ENCODE peak calls at places on chromosome 6, in ten cellular contexts. A is Panc1, V is brain microvascular endothelial cell, B is AG04450, W is cardiac muscle cell, R is GM23338, P is pancreas, L is hepatocyte, S is Peyer's patch, G is upper lobe of left lung. C is an unnamed sample.

GRCh38 chr6:55388161-55388560 is 60.9 kb downstream of the GFRAL start:
- DNase-seq in B (peak; percentile 13), W (no peak), L (peak; percentile 51), R (no peak), V (peak; percentile 5), P (no peak), A (no peak), S (no peak), G (no peak), C (no peak)

GRCh38 chr6:110139052-110139451 is 40.4 kb downstream of the WASF1 start:
- DNase-seq in V (no peak), A (no peak), R (no peak), B (no peak), P (no peak), S (no peak), W (no peak), G (peak; percentile 38), L (no peak), C (no peak)

GRCh38 chr6:168154263-168154917 is 75.4 kb upstream of the FRMD1 start:
- DNase-seq in L (no peak), W (no peak), P (no peak), V (no peak), R (no peak), S (no peak), B (no peak), G (no peak), A (no peak), C (no peak)

GRCh38 chr6:7730852-7731251 is 5.0 kb downstream of the BMP6 start:
- DNase-seq in A (peak; percentile 97), S (no peak), V (peak; percentile 88), B (peak; percentile 45), G (no peak), R (no peak), P (no peak), L (no peak), W (no peak), C (no peak)

GRCh38 chr6:14117158-14118090 is at the start of gene CD83:
- DNase-seq in P (peak; percentile 75), S (peak; percentile 80), A (no peak), W (peak; percentile 74), R (peak; percentile 84), B (no peak), V (peak; percentile 43), G (peak; percentile 95), L (peak; percentile 84), C (peak; percentile 94)

GRCh38 chr6:56714982-56715456 is 72.3 kb upstream of the DST start:
- DNase-seq in B (no peak), A (no peak), L (no peak), S (no peak), G (no peak), R (no peak), V (peak; percentile 68), W (no peak), P (no peak), C (no peak)

GRCh38 chr6:108036884-108037283 is 37.7 kb downstream of the OSTM1 start:
- DNase-seq in A (no peak), B (no peak), W (no peak), V (no peak), G (no peak), R (no peak), S (no peak), L (no peak), P (no peak), C (no peak)

GRCh38 chr6:170269151-170269872 is 21.6 kb downstream of the DLL1 start:
- DNase-seq in S (no peak), V (no peak), P (peak; percentile 76), A (no peak), B (no peak), G (no peak), R (no peak), W (no peak), L (peak; percentile 77), C (no peak)

GRCh38 chr6:29628419-29629281 is 4.3 kb downstream of the GABBR1 start:
- DNase-seq in G (peak; percentile 87), R (peak; percentile 96), A (peak; percentile 42), L (peak; percentile 91), P (peak; percentile 75), V (peak; percentile 73), W (peak; percentile 91), B (peak; percentile 26), S (peak; percentile 72), C (no peak)

GRCh38 chr6:139577991-139578604 is 203.7 kb upstream of the CITED2 start:
- DNase-seq in A (no peak), W (no peak), R (no peak), S (no peak), G (no peak), L (peak; percentile 69), P (no peak), B (peak; percentile 81), V (peak; percentile 86), C (no peak)

GRCh38 chr6:111565316-111566221 is 40.1 kb downstream of the TRAF3IP2 start:
- DNase-seq in B (no peak), A (no peak), V (no peak), R (peak; percentile 74), L (peak; percentile 32), G (no peak), S (no peak), P (no peak), W (no peak), C (no peak)

GRCh38 chr6:139028658-139029469 is at the start of gene ABRACL:
- DNase-seq in G (peak; percentile 92), B (peak; percentile 26), P (peak; percentile 52), S (peak; percentile 76), W (peak; percentile 65), R (peak; percentile 48), A (no peak), L (peak; percentile 86), V (peak; percentile 59), C (peak; percentile 83)

GRCh38 chr6:6649824-6650349 is 61.4 kb downstream of the LY86 start:
- DNase-seq in W (no peak), R (no peak), L (no peak), B (no peak), P (no peak), A (no peak), V (no peak), S (no peak), G (no peak), C (no peak)

DNA sequence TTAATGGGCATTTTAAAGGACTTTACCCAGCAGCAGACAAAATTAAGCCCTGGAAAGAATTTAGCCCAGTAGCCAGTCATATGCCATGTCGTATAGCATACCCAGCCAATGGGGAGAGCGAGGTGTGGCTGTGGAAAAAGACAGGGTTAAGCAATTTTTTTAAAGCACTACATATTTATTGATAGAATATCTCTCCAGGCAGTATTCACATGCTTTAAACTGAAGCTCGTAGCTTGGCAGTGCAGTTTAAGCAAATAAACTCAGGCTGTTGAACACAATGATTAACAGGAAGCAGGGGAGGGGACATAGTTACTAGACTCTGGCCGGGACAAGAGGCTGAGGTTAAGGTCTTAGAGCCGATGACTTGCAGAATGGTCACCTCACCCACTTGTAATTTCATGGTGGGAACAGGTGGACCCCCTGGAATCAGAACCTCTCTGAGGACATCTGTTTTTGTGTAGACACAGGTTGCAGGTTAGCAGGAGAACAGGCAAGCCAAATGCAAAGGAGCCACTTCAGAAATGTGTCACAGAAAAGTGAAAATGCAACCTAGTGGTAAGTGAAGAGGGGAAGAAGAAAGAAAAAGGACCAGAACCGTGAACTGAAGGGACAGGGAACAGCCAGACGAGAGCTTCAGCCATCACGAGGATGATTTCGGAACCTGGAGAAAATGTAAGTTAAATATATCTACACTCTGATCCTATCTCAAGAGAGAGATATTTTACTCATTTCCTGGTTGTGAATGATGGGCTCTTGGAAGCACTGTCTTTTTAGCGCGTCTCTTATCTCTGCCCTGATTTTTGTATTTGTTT is 7.2 kb downstream of the GCNT2 start:
- DNase-seq in P (no peak), V (peak; percentile 74), A (peak; percentile 86), S (peak; percentile 28), L (peak; percentile 70), W (no peak), G (no peak), B (no peak), R (no peak), C (peak; percentile 54)
- H3K4me3 ChIP-seq in P (peak overlapping the region; percentile 16), V (peak overlapping the region; percentile 33), A (peak overlapping the region; percentile 64), S (peak overlapping the region; percentile 48), L (peak overlapping the region; percentile 12), W (no peak overlapping the region), G (peak overlapping the region; percentile 41), B (peak overlapping the region; percentile 42), R (no peak overlapping the region), C (peak overlapping the region; percentile 79)

DNA sequence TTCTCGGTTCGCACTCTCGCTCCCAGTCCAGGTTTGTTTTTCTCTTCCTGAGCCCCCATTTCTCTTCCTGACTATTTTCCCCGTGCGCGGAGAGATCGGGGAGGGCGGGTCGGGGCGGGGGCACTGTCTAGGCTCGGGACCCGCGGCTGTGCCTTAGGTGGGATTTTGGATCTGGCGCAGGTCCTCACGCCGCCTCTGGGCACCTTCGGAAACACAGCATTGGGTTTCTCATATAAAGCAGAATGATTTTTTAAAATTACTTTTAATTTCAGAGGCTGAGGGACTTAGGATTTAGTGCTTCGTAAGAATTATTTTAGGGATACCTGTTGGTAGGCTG is 324 bp downstream of the STX11 start:
- DNase-seq in L (peak; percentile 29), B (no peak), P (peak; percentile 23), W (peak; percentile 58), V (peak; percentile 28), A (no peak), R (peak; percentile 83), G (no peak), S (peak; percentile 46), C (no peak)
- TF ChIP-seq CTCF in L (peak; percentile 30), B (peak; percentile 32), P (no peak), W (peak; percentile 8), V (peak; percentile 54), A (peak; percentile 63), R (peak; percentile 40), G (no peak), S (no peak), C (peak; percentile 54)

GRCh38 chr6:165664553-165665383 is 1.7 kb upstream of the PDE10A start:
- DNase-seq in L (no peak), B (no peak), R (peak; percentile 71), A (no peak), G (no peak), V (no peak), W (no peak), S (no peak), P (no peak), C (no peak)
- H3K27me3 ChIP-seq in L (peaks cover 83% of the 10 kb centered on the region), B (peaks cover 43% of the 10 kb centered on the region), R (peaks cover 75% of the 10 kb centered on the region), A (no peaks in the 10 kb centered on the region), G (peaks cover 26% of the 10 kb centered on the region), V (peaks cover 7% of the 10 kb centered on the region), W (peaks cover 92% of the 10 kb centered on the region), S (no peaks in the 10 kb centered on the region), P (peaks cover 20% of the 10 kb centered on the region), C (no peaks in the 10 kb centered on the region)

DNA sequence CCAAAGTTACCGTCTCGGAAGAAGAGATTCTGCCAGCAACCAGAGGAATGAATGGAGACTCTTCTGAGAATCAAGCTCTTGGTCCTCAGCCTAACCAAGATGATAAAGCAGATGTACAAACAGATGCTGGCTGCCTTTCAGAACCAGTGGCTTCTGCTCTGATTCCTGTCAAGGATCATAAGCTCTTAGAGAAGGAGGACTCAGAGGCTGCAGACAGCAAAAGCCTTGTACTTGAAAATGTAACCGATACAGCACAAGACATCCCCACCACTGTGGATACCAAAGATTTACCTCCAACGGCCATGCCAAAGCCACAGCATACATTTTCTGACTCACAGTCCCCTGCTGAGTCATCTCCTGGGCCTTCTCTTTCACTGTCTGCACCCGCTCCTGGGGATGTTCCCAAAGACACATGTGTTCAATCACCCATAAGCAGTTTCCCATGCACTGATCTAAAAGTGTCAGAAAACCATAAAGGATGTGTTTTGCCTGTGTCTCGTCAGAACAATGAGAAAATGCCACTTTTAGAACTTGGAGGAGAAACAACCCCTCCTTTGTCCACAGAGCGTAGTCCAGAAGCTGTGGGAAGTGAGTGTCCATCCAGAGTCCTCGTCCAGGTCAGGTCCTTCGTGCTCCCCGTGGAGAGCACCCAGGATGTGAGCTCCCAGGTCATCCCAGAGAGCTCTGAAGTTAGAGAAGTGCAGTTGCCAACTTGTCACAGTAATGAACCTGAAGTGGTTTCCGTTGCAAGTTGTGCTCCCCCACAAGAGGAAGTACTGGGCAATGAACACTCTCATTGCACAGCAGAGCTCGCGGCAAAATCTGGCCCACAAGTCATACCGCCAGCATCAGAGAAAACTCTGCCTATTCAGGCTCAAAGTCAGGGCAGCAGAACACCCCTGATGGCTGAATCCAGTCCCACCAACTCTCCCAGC is 109.6 kb downstream of the RTN4IP1 start:
- DNase-seq in S (peak; percentile 82), P (no peak), L (peak; percentile 34), R (no peak), A (peak; percentile 76), V (peak; percentile 93), G (no peak), W (no peak), B (peak; percentile 76), C (peak; percentile 85)
- H3K4me3 ChIP-seq in S (peak overlapping the region; percentile 14), P (no peak overlapping the region), L (no peak overlapping the region), R (no peak overlapping the region), A (peak overlapping the region; percentile 7), V (peak overlapping the region; percentile 2), G (no peak overlapping the region), W (no peak overlapping the region), B (no peak overlapping the region), C (peak overlapping the region; percentile 66)

C was measured in GM06990.